ENCODE peak calls at places on chromosomes 7 and 10, in nine cellular contexts. Q is A549; B is fibroblast of the aortic adventitia; W is nephron progenitor cell; N is GM12891; H is GM04504; S is occipital lobe; V is Jurkat, Clone E6-1; E is hepatocyte. C is an unnamed sample.

GRCh38 chr10:63866075-63866746 is 345.0 kb downstream of the REEP3 start:
- DNase-seq in S (no peak), V (peak; percentile 24), H (peak; percentile 17), E (peak; percentile 84), B (peak; percentile 61), W (peak; percentile 74), Q (peak; percentile 71), N (peak; percentile 34), C (no peak)

GRCh38 chr7:27095050-27095896 is 527 bp downstream of the HOXA1 start:
- DNase-seq in E (no peak), W (peak; percentile 46), B (no peak), H (no peak), V (no peak), N (no peak), Q (no peak), S (no peak), C (no peak)

GRCh38 chr10:19461588-19461987 is 354.6 kb upstream of the PLXDC2 start:
- DNase-seq in V (no peak), Q (no peak), B (no peak), W (no peak), N (no peak), H (no peak), S (no peak), E (no peak), C (no peak)

GRCh38 chr7:34042406-34042805 is 137.1 kb downstream of the BMPER start:
- DNase-seq in W (no peak), H (peak; percentile 46), S (no peak), E (no peak), V (no peak), B (peak; percentile 44), N (no peak), Q (no peak), C (no peak)

GRCh38 chr7:33591481-33591880 is 313.9 kb upstream of the BMPER start:
- DNase-seq in W (no peak), E (no peak), S (no peak), B (no peak), Q (no peak), H (no peak), N (no peak), V (no peak), C (no peak)

GRCh38 chr7:123410273-123410928 is 124.0 kb downstream of the IQUB start:
- DNase-seq in N (no peak), E (peak; percentile 58), S (no peak), Q (no peak), W (no peak), V (no peak), B (peak; percentile 81), H (no peak), C (peak; percentile 61)

GRCh38 chr10:34753014-34753757 is 61.9 kb downstream of the PARD3 start:
- DNase-seq in S (no peak), N (no peak), W (no peak), Q (no peak), E (no peak), B (no peak), V (no peak), H (no peak), C (no peak)

GRCh38 chr7:111763221-111763791 is 201.0 kb upstream of the IMMP2L start:
- DNase-seq in V (peak; percentile 40), E (peak; percentile 75), Q (peak; percentile 58), B (peak; percentile 82), W (peak; percentile 31), N (peak; percentile 13), S (no peak), H (no peak), C (no peak)

GRCh38 chr10:19209319-19209718 is 160.7 kb downstream of the MALRD1 start:
- DNase-seq in H (no peak), B (no peak), V (no peak), W (no peak), S (no peak), N (no peak), E (no peak), Q (no peak), C (no peak)

GRCh38 chr10:132105302-132105995 is 39.7 kb downstream of the JAKMIP3 start:
- DNase-seq in E (no peak), Q (no peak), V (no peak), N (no peak), H (no peak), S (no peak), W (no peak), B (no peak), C (no peak)

GRCh38 chr7:129853661-129854268 is 99.0 kb downstream of the UBE2H start:
- DNase-seq in N (no peak), W (no peak), H (no peak), B (peak; percentile 62), S (no peak), E (no peak), V (no peak), Q (no peak), C (peak; percentile 39)

GRCh38 chr10:75497997-75498797 is 66.8 kb downstream of the LRMDA start:
- DNase-seq in H (peak; percentile 40), S (no peak), N (no peak), Q (no peak), V (no peak), E (peak; percentile 69), B (peak; percentile 98), W (no peak), C (no peak)

GRCh38 chr7:30771859-30772429 is 727 bp downstream of the MINDY4 start:
- DNase-seq in B (no peak), H (no peak), W (no peak), S (no peak), E (no peak), Q (peak; percentile 34), N (no peak), V (no peak), C (no peak)

GRCh38 chr7:69399038-69399800 is 199.1 kb upstream of the AUTS2 start:
- DNase-seq in B (no peak), H (peak; percentile 35), Q (peak; percentile 53), W (no peak), V (no peak), S (peak; percentile 81), E (no peak), N (no peak), C (no peak)

GRCh38 chr7:68733219-68734143 is 864.8 kb upstream of the AUTS2 start:
- DNase-seq in Q (peak; percentile 38), H (no peak), B (no peak), W (no peak), V (no peak), E (no peak), S (no peak), N (no peak), C (no peak)

GRCh38 chr7:1544178-1544895 is 11.7 kb downstream of the TMEM184A start:
- DNase-seq in E (no peak), B (peak; percentile 25), S (no peak), Q (no peak), W (no peak), V (no peak), H (no peak), N (no peak), C (no peak)

GRCh38 chr7:82562716-82563404 is 119.3 kb upstream of the CACNA2D1 start:
- DNase-seq in W (no peak), V (no peak), E (no peak), Q (no peak), H (no peak), S (no peak), B (peak; percentile 76), N (no peak), C (no peak)

GRCh38 chr10:15027741-15028140 is 16.0 kb upstream of the OLAH start:
- DNase-seq in V (no peak), H (no peak), N (no peak), E (no peak), W (no peak), Q (no peak), S (no peak), B (peak; percentile 5), C (no peak)

GRCh38 chr7:76048668-76048988 is 722 bp downstream of the MDH2 start:
- DNase-seq in E (peak; percentile 49), B (no peak), S (no peak), W (no peak), V (peak; percentile 19), H (no peak), Q (peak; percentile 58), N (peak; percentile 62), C (no peak)

GRCh38 chr7:76326646-76327233 is 24.3 kb downstream of the HSPB1 start:
- DNase-seq in Q (peak; percentile 62), B (peak; percentile 73), S (no peak), H (no peak), E (no peak), N (no peak), W (no peak), V (no peak), C (no peak)

GRCh38 chr7:16619979-16620408 is 25.6 kb downstream of the ANKMY2 start:
- DNase-seq in V (no peak), Q (no peak), W (no peak), E (no peak), B (no peak), N (no peak), S (no peak), H (no peak), C (no peak)

GRCh38 chr10:102919992-102920736 is 2.1 kb downstream of the CNNM2 start:
- DNase-seq in B (peak; percentile 14), N (no peak), E (no peak), H (no peak), W (no peak), V (no peak), S (no peak), Q (no peak), C (no peak)

GRCh38 chr7:100475549-100475948 is 3.5 kb downstream of the TSC22D4 start:
- DNase-seq in N (no peak), E (peak; percentile 58), B (no peak), H (no peak), Q (no peak), S (no peak), V (no peak), W (peak; percentile 47), C (no peak)

GRCh38 chr10:89301231-89301630 is 615 bp upstream of the IFIT2 start:
- DNase-seq in N (no peak), H (no peak), Q (no peak), S (no peak), W (no peak), B (peak; percentile 66), V (peak; percentile 19), E (no peak), C (no peak)

GRCh38 chr10:23067337-23067736 is 28.0 kb upstream of the MSRB2 start:
- DNase-seq in N (no peak), B (no peak), S (no peak), V (no peak), Q (no peak), W (no peak), E (no peak), H (no peak), C (no peak)

GRCh38 chr7:1738511-1738910 is 68.4 kb downstream of the ELFN1 start:
- DNase-seq in E (no peak), B (no peak), W (no peak), V (no peak), Q (no peak), S (no peak), H (no peak), N (no peak), C (no peak)

GRCh38 chr10:23110722-23111660 is 15.6 kb downstream of the MSRB2 start:
- DNase-seq in S (no peak), N (no peak), Q (no peak), B (no peak), W (peak; percentile 18), H (no peak), E (no peak), V (no peak), C (no peak)

GRCh38 chr7:47470567-47471357 is 111.1 kb downstream of the TNS3 start:
- DNase-seq in S (no peak), Q (peak; percentile 76), H (no peak), W (no peak), B (no peak), E (peak; percentile 75), N (no peak), V (no peak), C (peak; percentile 87)